ENCODE peak calls at places on chromosomes 16 and 17, in five cellular contexts. N, U, I, V and M are unnamed samples.

GRCh38 chr16:13148836-13149235 is 247.4 kb downstream of the SHISA9 start:
- DNase-seq in N (no peak), U (no peak), I (no peak), V (no peak), M (no peak)

GRCh38 chr16:19071811-19072777 is 4.7 kb downstream of the COQ7 start:
- DNase-seq in N (peak; percentile 56), U (peak; percentile 32), I (no peak), V (peak; percentile 75), M (no peak)

GRCh38 chr16:84665843-84666242 is 17.5 kb downstream of the KLHL36 start:
- DNase-seq in N (no peak), U (no peak), I (no peak), V (no peak), M (peak; percentile 43)

GRCh38 chr17:10357768-10358167 is 15.0 kb downstream of the MYH13 start:
- DNase-seq in N (no peak), U (no peak), I (no peak), V (no peak), M (no peak)

GRCh38 chr16:78227855-78228254 is 128.4 kb downstream of the WWOX start:
- DNase-seq in N (no peak), U (no peak), I (no peak), V (peak; percentile 74), M (no peak)

GRCh38 chr16:68272501-68273209 is 8.3 kb downstream of the SLC7A6 start:
- DNase-seq in N (no peak), U (no peak), I (no peak), V (no peak), M (no peak)

GRCh38 chr16:10839271-10839661 is 20.7 kb upstream of the TVP23A start:
- DNase-seq in N (no peak), U (no peak), I (no peak), V (no peak), M (no peak)

GRCh38 chr17:5715478-5715877 is 131.2 kb upstream of the NLRP1 start:
- DNase-seq in N (no peak), U (no peak), I (no peak), V (no peak), M (no peak)

GRCh38 chr17:18186271-18186982 is 2.8 kb downstream of the ALKBH5 start:
- DNase-seq in N (peak; percentile 47), U (peak; percentile 55), I (no peak), V (no peak), M (no peak)

GRCh38 chr17:82930924-82931695 is 91.3 kb upstream of the ZNF750 start:
- DNase-seq in N (no peak), U (no peak), I (no peak), V (no peak), M (peak; percentile 61)

GRCh38 chr17:63993368-63993990 is 4.7 kb upstream of the PRR29 start:
- DNase-seq in N (no peak), U (no peak), I (no peak), V (no peak), M (peak; percentile 44)

GRCh38 chr17:68141050-68141449 is 105.5 kb downstream of the KPNA2 start:
- DNase-seq in N (peak; percentile 1), U (peak; percentile 15), I (no peak), V (no peak), M (no peak)

GRCh38 chr16:86602521-86602920 is 24.2 kb downstream of the FOXL1 start:
- DNase-seq in N (no peak), U (no peak), I (no peak), V (no peak), M (no peak)

GRCh38 chr17:32503251-32504165 is 16.7 kb downstream of the CDK5R1 start:
- DNase-seq in N (no peak), U (peak; percentile 22), I (peak; percentile 98), V (no peak), M (no peak)

GRCh38 chr17:82283208-82283749 is 9.8 kb upstream of the CSNK1D start:
- DNase-seq in N (peak; percentile 93), U (peak; percentile 84), I (no peak), V (no peak), M (peak; percentile 80)

GRCh38 chr17:59028328-59028727 is 78.4 kb downstream of the TRIM37 start:
- DNase-seq in N (no peak), U (no peak), I (no peak), V (no peak), M (no peak)
- H3K4me1 ChIP-seq in N (peaks cover 2% of the 10 kb centered on the region), U (no peaks in the 10 kb centered on the region), I (peaks cover 7% of the 10 kb centered on the region), V (no peaks in the 10 kb centered on the region), M (no peaks in the 10 kb centered on the region)

DNA sequence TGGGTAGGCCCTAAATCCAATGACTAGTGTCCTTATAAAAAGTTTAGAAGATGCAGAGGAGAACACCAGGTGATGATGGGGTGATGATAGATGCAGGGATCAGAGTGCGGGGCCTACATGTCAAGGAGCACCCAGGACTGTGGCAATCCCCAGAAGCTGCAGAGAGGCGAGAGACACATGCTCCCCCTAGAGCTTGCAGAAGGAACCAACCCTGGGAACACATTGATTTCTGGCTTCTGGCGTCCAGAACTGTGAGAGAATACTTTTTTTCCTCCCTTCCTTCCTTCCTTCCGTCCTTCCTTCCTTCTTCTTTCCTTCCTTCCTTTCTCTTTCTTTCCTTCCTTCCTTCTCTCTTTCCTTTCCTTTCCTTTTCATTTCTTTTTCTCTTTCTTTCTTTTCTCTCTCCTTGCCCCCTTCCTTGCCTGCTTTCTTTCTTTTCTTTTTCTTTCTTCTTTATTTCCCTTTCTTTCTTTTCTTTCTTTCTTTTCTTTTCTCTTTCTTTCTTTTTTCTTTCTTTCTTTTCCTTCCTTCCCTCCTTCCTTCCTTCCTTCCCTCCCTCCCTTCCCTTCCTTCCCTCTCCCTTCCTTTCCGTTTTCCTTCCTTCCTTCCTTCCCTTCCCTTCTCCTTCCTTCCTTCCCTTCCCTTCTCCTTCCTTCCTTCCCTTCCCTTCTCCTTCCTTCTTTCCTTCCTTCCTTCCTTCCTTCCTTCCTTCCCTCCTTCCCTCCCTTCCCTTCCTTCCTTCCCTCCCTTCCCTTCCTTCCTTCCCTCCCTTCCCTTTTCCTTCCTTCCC is 134.3 kb downstream of the HAPSTR1 start:
- DNase-seq in N (no peak), U (no peak), I (no peak), V (peak; percentile 59), M (no peak)
- TF ChIP-seq CTCF in N (peak; percentile 22), U (peak; percentile 22), I (peak; percentile 54), V (peak; percentile 75), M (no peak)

GRCh38 chr17:80124351-80124981 is 22.5 kb downstream of the EIF4A3 start:
- DNase-seq in N (peak; percentile 64), U (peak; percentile 62), I (no peak), V (peak; percentile 75), M (no peak)
- H3K9ac ChIP-seq in N (no peak overlapping the region), U (no peak overlapping the region), I (no peak overlapping the region), V (no peak overlapping the region), M (no peak overlapping the region)

GRCh38 chr17:29148790-29149430 is 31.3 kb downstream of the MYO18A start:
- DNase-seq in N (peak; percentile 90), U (peak; percentile 87), I (peak; percentile 79), V (peak; percentile 87), M (peak; percentile 98)
- H3K4me1 ChIP-seq in N (peaks cover 17% of the 10 kb centered on the region), U (peaks cover 14% of the 10 kb centered on the region), I (peaks cover 31% of the 10 kb centered on the region), V (peaks cover 81% of the 10 kb centered on the region), M (peaks cover 17% of the 10 kb centered on the region)

GRCh38 chr16:31117384-31118222 is at the start of gene KAT8:
- DNase-seq in N (peak; percentile 97), U (peak; percentile 98), I (peak; percentile 72), V (peak; percentile 99), M (peak; percentile 99)

GRCh38 chr16:31111881-31112466 is 3.8 kb downstream of the BCKDK start:
- DNase-seq in N (no peak), U (no peak), I (no peak), V (no peak), M (peak; percentile 74)

GRCh38 chr16:31113420-31114124 is 3.9 kb upstream of the KAT8 start:
- DNase-seq in N (no peak), U (no peak), I (no peak), V (peak; percentile 57), M (no peak)

GRCh38 chr16:31112711-31113419 is 4.6 kb upstream of the KAT8 start:
- DNase-seq in N (no peak), U (no peak), I (no peak), V (no peak), M (no peak)

DNA sequence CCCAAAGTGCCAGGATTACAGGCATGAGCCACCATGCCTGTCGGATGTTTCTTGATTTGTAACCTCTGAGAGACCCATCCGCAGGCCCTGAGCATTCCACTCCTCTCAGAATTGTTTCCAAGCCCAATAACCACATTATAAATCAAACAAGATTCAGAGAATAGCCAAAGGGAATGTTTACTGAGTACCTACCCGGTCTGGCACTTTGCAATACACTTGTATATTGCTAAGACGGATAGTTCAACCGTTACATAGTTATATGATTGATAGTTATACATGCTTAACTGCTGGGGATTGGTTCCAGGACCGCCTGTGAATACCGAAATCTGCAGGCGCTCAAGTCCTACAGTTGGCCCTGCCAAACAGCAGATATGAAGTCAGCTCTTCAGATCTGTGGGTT is 3.0 kb upstream of the KAT8 start:
- DNase-seq in N (no peak), U (no peak), I (no peak), V (no peak), M (no peak)
- TF ChIP-seq CTCF in N (no peak), U (no peak), I (no peak), V (no peak), M (no peak)

GRCh38 chr16:22326771-22327445 is 29.7 kb downstream of the POLR3E start:
- DNase-seq in N (no peak), U (no peak), I (no peak), V (no peak), M (no peak)

GRCh38 chr16:22326369-22326652 is 29.1 kb downstream of the POLR3E start:
- DNase-seq in N (no peak), U (no peak), I (no peak), V (no peak), M (no peak)

GRCh38 chr16:22327446-22327775 is 30.2 kb downstream of the POLR3E start:
- DNase-seq in N (no peak), U (no peak), I (no peak), V (no peak), M (no peak)

GRCh38 chr16:22329199-22329695 is 32.0 kb downstream of the POLR3E start:
- DNase-seq in N (no peak), U (no peak), I (no peak), V (no peak), M (no peak)

DNA sequence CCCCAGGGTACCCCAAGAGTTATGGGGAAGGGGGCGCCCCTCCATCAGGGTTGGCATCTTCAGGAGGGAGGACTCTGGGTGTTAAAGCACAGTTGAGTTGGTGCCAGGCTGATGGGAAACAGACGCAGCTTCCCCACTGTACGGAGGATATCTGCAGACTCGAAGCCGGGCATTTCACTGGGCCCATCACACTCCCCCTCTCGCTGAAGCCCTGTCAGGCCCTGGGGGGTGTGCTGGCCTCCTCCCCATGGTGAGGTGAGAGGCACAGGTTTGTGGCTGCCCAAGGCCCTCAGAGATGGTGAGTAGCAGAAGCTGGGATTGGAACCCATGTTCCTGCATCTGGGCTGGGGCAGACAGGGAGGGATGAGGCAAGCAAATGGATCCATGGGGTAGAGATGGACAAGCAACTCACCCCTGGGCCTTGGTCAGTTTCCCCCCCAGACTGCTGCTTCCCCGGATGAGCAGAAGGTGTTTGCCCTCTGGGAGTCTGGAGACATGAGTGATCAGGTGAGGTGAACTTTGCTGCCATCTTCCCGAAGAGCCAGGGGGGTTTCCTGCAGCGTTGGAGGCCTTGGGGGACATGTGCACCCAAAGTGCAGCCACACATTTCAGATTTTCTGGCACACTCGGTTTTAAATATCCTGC is 31.0 kb downstream of the POLR3E start:
- DNase-seq in N (no peak), U (no peak), I (no peak), V (no peak), M (no peak)
- H3K9ac ChIP-seq in N (no peak overlapping the region), U (no peak overlapping the region), I (no peak overlapping the region), V (no peak overlapping the region), M (no peak overlapping the region)

GRCh38 chr17:35187481-35187880 is 6.7 kb downstream of the SLC35G3 start:
- DNase-seq in N (no peak), U (no peak), I (no peak), V (no peak), M (no peak)
- H3K4me1 ChIP-seq in N (no peaks in the 10 kb centered on the region), U (no peaks in the 10 kb centered on the region), I (no peaks in the 10 kb centered on the region), V (no peaks in the 10 kb centered on the region), M (no peaks in the 10 kb centered on the region)